ENCODE peak calls at places on chromosome 20, in five cellular contexts. I is K562, X is heart right ventricle, Q is PC-9, S is breast epithelium. Z is an unnamed sample.

GRCh38 chr20:36591854-36592641 is 13.5 kb upstream of the RAB5IF start:
- DNase-seq in I (peak), X (no peak), Q (no peak), S (no peak), Z (no peak)

GRCh38 chr20:54433653-54434052 is 41.7 kb upstream of the DOK5 start:
- DNase-seq in I (no peak), X (no peak), Q (no peak), S (no peak), Z (peak)

GRCh38 chr20:2283706-2284423 is 11.9 kb upstream of the TGM3 start:
- DNase-seq in I (no peak), X (no peak), Q (peak), S (no peak), Z (no peak)

GRCh38 chr20:46636981-46637860 is 14.0 kb downstream of the SLC13A3 start:
- DNase-seq in I (no peak), X (no peak), Q (no peak), S (no peak), Z (peak)

GRCh38 chr20:18267815-18268214 is 20.5 kb upstream of the ZNF133 start:
- DNase-seq in I (no peak), X (no peak), Q (no peak), S (no peak), Z (no peak)

GRCh38 chr20:17109307-17109706 is 117.5 kb upstream of the PCSK2 start:
- DNase-seq in I (no peak), X (no peak), Q (no peak), S (no peak), Z (no peak)

GRCh38 chr20:3800256-3800877 is 4.3 kb downstream of the CDC25B start:
- DNase-seq in I (no peak), X (no peak), Q (no peak), S (no peak), Z (no peak)

GRCh38 chr20:23092861-23093543 is 6.9 kb upstream of the CD93 start:
- DNase-seq in I (no peak), X (no peak), Q (no peak), S (no peak), Z (no peak)

GRCh38 chr20:45361794-45362193 is 1.2 kb upstream of the SYS1 start:
- DNase-seq in I (no peak), X (no peak), Q (no peak), S (no peak), Z (no peak)
- H3K27ac ChIP-seq in I (no peak), X (no peak), Q (no peak), S (peak), Z (no peak)

GRCh38 chr20:25009218-25010145 is 16.9 kb upstream of the APMAP start:
- DNase-seq in I (no peak), X (no peak), Q (no peak), S (no peak), Z (no peak)
- H3K27ac ChIP-seq in I (no peak), X (peak), Q (no peak), S (no peak), Z (no peak)

DNA sequence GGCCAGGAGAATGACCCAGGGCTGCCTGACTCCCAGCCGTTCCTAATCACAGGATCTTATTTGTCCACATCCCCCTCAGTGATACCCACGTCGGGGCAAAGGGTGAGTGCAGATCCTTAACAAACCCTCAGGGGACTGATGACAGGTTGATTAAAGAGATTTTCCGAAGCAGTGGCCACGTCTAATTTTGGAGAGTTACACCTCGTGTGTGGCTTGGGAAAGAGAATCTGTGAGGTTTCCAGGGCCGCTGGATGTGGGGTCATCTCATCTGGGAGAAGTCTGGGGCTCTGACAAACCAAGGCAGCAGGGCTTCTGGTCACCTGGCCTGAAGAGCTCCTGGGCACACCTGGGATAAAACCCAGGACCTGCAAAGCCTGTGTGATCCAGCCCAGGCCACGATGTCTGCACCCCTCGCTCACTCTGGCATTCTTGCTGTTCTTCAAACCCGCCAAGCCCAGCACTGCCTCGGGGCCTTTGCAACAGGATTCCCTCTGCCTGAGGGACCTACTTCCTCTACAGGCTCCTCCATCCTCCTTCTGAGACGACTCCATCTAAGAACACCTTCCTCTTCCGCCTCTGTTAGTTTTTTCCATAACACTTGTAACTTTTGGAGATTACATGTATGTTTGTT is 4.7 kb downstream of the JPH2 start:
- DNase-seq in I (no peak), X (no peak), Q (peak), S (no peak), Z (no peak)
- H3K27ac ChIP-seq in I (no peak), X (peak), Q (peak), S (no peak), Z (no peak)

GRCh38 chr20:63440366-63440955 is 32.0 kb downstream of the KCNQ2 start:
- DNase-seq in I (no peak), X (no peak), Q (no peak), S (no peak), Z (no peak)
- H3K27ac ChIP-seq in I (no peak), X (no peak), Q (no peak), S (no peak), Z (no peak)

Z was measured in caudate nucleus.